ENCODE peak calls at places on chromosomes 12 and 14, in eight cellular contexts. D, A, Z, E, C, N, S and M are unnamed samples.
A peak's percentile ranks its signal among the peaks of the same experiment; 100 is the strongest.

GRCh38 chr12:15220961-15221885 is at the start of gene RERG:
- DNase-seq in D (no peak), A (peak; percentile 71), Z (peak; percentile 4), E (peak; percentile 72), C (peak; percentile 93), N (peak; percentile 85), S (peak; percentile 75), M (peak; percentile 53)

GRCh38 chr12:79687711-79688270 is 3.0 kb downstream of the PAWR start:
- DNase-seq in D (no peak), A (no peak), Z (no peak), E (no peak), C (no peak), N (no peak), S (no peak), M (no peak)

GRCh38 chr12:2688381-2688881 is 106.3 kb upstream of the FKBP4 start:
- DNase-seq in D (no peak), A (no peak), Z (no peak), E (no peak), C (no peak), N (no peak), S (no peak), M (no peak)

GRCh38 chr14:41986083-41986645 is 379.5 kb downstream of the LRFN5 start:
- DNase-seq in D (no peak), A (no peak), Z (no peak), E (no peak), C (no peak), N (no peak), S (no peak), M (no peak)

GRCh38 chr14:97710726-97711125 is 913.5 kb downstream of the VRK1 start:
- DNase-seq in D (no peak), A (no peak), Z (no peak), E (no peak), C (no peak), N (no peak), S (no peak), M (no peak)

GRCh38 chr12:120536064-120536791 is 2.1 kb downstream of the RNF10 start:
- DNase-seq in D (no peak), A (peak; percentile 55), Z (no peak), E (no peak), C (no peak), N (no peak), S (no peak), M (no peak)

GRCh38 chr12:28104893-28105864 is 85.1 kb upstream of the CCDC91 start:
- DNase-seq in D (no peak), A (no peak), Z (no peak), E (no peak), C (no peak), N (no peak), S (no peak), M (no peak)

GRCh38 chr12:106418970-106419369 is 61.4 kb downstream of the POLR3B start:
- DNase-seq in D (no peak), A (no peak), Z (no peak), E (no peak), C (no peak), N (no peak), S (no peak), M (no peak)

GRCh38 chr14:67633451-67634154 is 13.9 kb downstream of the ARG2 start:
- DNase-seq in D (no peak), A (no peak), Z (no peak), E (no peak), C (no peak), N (no peak), S (no peak), M (no peak)

GRCh38 chr14:36503771-36504741 is 16.0 kb downstream of the NKX2-1 start:
- DNase-seq in D (no peak), A (no peak), Z (no peak), E (no peak), C (no peak), N (no peak), S (no peak), M (no peak)

GRCh38 chr12:10900530-10900929 is 8.8 kb downstream of the TAS2R13 start:
- DNase-seq in D (no peak), A (no peak), Z (no peak), E (no peak), C (no peak), N (no peak), S (no peak), M (no peak)

GRCh38 chr14:105255021-105255507 is 6.7 kb downstream of the BTBD6 start:
- DNase-seq in D (no peak), A (no peak), Z (no peak), E (no peak), C (no peak), N (no peak), S (no peak), M (no peak)

GRCh38 chr12:122308811-122309210 is 42.5 kb upstream of the VPS33A start:
- DNase-seq in D (no peak), A (no peak), Z (no peak), E (no peak), C (no peak), N (no peak), S (no peak), M (no peak)

GRCh38 chr12:2582631-2583616 is 211.8 kb upstream of the FKBP4 start:
- DNase-seq in D (no peak), A (peak; percentile 60), Z (no peak), E (no peak), C (peak; percentile 86), N (peak; percentile 76), S (peak; percentile 70), M (no peak)

GRCh38 chr12:112524676-112525425 is 106.1 kb downstream of the PTPN11 start:
- DNase-seq in D (no peak), A (no peak), Z (no peak), E (no peak), C (no peak), N (no peak), S (no peak), M (peak; percentile 34)

GRCh38 chr14:40119321-40119720 is 687.1 kb upstream of the FBXO33 start:
- DNase-seq in D (no peak), A (no peak), Z (no peak), E (no peak), C (no peak), N (no peak), S (no peak), M (peak; percentile 8)

GRCh38 chr12:92439397-92439779 is 263.4 kb upstream of the PLEKHG7 start:
- DNase-seq in D (no peak), A (no peak), Z (peak; percentile 48), E (no peak), C (no peak), N (peak; percentile 35), S (no peak), M (peak; percentile 8)

GRCh38 chr14:51533160-51533559 is 118.5 kb upstream of the FRMD6 start:
- DNase-seq in D (no peak), A (no peak), Z (peak; percentile 90), E (no peak), C (no peak), N (no peak), S (no peak), M (no peak)

GRCh38 chr14:91261115-91261514 is 16.6 kb upstream of the GPR68 start:
- DNase-seq in D (no peak), A (peak; percentile 66), Z (no peak), E (no peak), C (no peak), N (no peak), S (no peak), M (no peak)

GRCh38 chr12:126558810-126559209 is 1493.6 kb downstream of the AACS start:
- DNase-seq in D (no peak), A (no peak), Z (no peak), E (no peak), C (no peak), N (no peak), S (no peak), M (no peak)

GRCh38 chr12:106139422-106140141 is 828 bp upstream of the NUAK1 start:
- DNase-seq in D (no peak), A (no peak), Z (no peak), E (peak; percentile 45), C (peak; percentile 79), N (peak; percentile 85), S (peak; percentile 12), M (no peak)